ENCODE peak calls at places on chromosomes 1 and 21, in ten cellular contexts. F, G, D, T, B, E, R, Z, U and H are unnamed samples.

GRCh38 chr1:35190784-35191183 is 2.2 kb downstream of the SFPQ start:
- DNase-seq in T (no peak), R (no peak), E (no peak), F (no peak), G (no peak), U (no peak), B (no peak), D (peak), Z (no peak), H (no peak)

GRCh38 chr1:17624540-17625256 is 85.2 kb downstream of the ARHGEF10L start:
- DNase-seq in U (no peak), T (no peak), G (peak), E (no peak), R (no peak), F (no peak), Z (peak), B (no peak), D (peak), H (peak)

GRCh38 chr21:18617291-18617690 is 213.7 kb upstream of the TMPRSS15 start:
- DNase-seq in B (no peak), F (no peak), U (no peak), T (no peak), R (no peak), E (no peak), G (no peak), Z (no peak), D (no peak), H (no peak)

GRCh38 chr1:51516639-51517158 is 2.4 kb downstream of the EPS15 start:
- DNase-seq in B (no peak), F (no peak), Z (no peak), D (peak), R (no peak), T (no peak), E (no peak), U (no peak), G (no peak), H (no peak)

GRCh38 chr1:167297222-167298214 is 76.8 kb downstream of the POU2F1 start:
- DNase-seq in U (no peak), B (no peak), E (no peak), R (no peak), D (peak), Z (no peak), F (peak), G (no peak), T (peak), H (peak)

GRCh38 chr1:160260436-160261382 is 1.6 kb downstream of the DCAF8 start:
- DNase-seq in U (no peak), T (peak), E (peak), B (no peak), F (no peak), D (peak), G (no peak), Z (no peak), R (peak), H (no peak)

GRCh38 chr1:51636765-51637522 is 20.1 kb downstream of the OSBPL9 start:
- DNase-seq in T (peak), E (no peak), Z (peak), U (no peak), G (peak), B (no peak), D (peak), F (no peak), R (no peak), H (peak)

GRCh38 chr1:59279651-59280050 is 17.2 kb upstream of the FGGY start:
- DNase-seq in G (no peak), T (no peak), Z (no peak), D (no peak), F (no peak), B (no peak), U (no peak), R (no peak), E (no peak), H (no peak)

GRCh38 chr1:93061895-93062792 is 16.9 kb upstream of the MTF2 start:
- DNase-seq in F (peak), E (peak), Z (no peak), D (peak), R (no peak), T (peak), B (no peak), G (peak), U (no peak), H (no peak)

GRCh38 chr1:97502360-97502759 is 418.5 kb downstream of the DPYD start:
- DNase-seq in Z (no peak), B (no peak), E (no peak), U (no peak), G (no peak), F (no peak), D (no peak), R (no peak), T (no peak), H (no peak)

GRCh38 chr1:212229654-212230053 is 55.6 kb upstream of the PPP2R5A start:
- DNase-seq in E (no peak), G (no peak), F (no peak), D (peak), B (no peak), R (no peak), U (no peak), T (peak), Z (no peak), H (no peak)

GRCh38 chr21:46184625-46185555 is 631 bp upstream of the SPATC1L start:
- DNase-seq in D (peak), G (peak), U (peak), E (peak), F (peak), R (peak), Z (peak), B (peak), T (peak), H (peak)

GRCh38 chr21:35204850-35205564 is 155.9 kb upstream of the RUNX1 start:
- DNase-seq in E (no peak), U (peak), R (no peak), G (no peak), B (peak), D (peak), F (peak), Z (peak), T (peak), H (peak)

GRCh38 chr1:53246261-53247134 is 8.2 kb upstream of the MAGOH start:
- DNase-seq in D (peak), T (no peak), U (no peak), Z (no peak), E (no peak), R (no peak), F (no peak), G (no peak), B (no peak), H (no peak)

GRCh38 chr1:208223136-208223535 is 21.0 kb downstream of the PLXNA2 start:
- DNase-seq in R (no peak), E (no peak), G (no peak), B (no peak), Z (no peak), T (no peak), F (no peak), D (no peak), U (no peak), H (no peak)

GRCh38 chr1:154446292-154446691 is 41.1 kb downstream of the IL6R start:
- DNase-seq in R (no peak), B (peak), Z (no peak), T (peak), E (no peak), G (no peak), D (peak), F (no peak), U (no peak), H (no peak)

GRCh38 chr1:93446837-93447451 is 974 bp upstream of the FNBP1L start:
- DNase-seq in B (no peak), F (peak), R (no peak), E (no peak), D (no peak), T (peak), U (no peak), Z (peak), G (peak), H (peak)

GRCh38 chr1:85692730-85693314 is 15.4 kb downstream of the ZNHIT6 start:
- DNase-seq in D (peak), F (no peak), Z (no peak), R (no peak), B (no peak), T (peak), G (no peak), U (no peak), E (peak), H (no peak)
- TF ChIP-seq CTCF in D (peak), F (no peak), Z (peak), R (peak), B (peak), T (peak), G (peak), U (peak), E (peak), H (peak)

DNA sequence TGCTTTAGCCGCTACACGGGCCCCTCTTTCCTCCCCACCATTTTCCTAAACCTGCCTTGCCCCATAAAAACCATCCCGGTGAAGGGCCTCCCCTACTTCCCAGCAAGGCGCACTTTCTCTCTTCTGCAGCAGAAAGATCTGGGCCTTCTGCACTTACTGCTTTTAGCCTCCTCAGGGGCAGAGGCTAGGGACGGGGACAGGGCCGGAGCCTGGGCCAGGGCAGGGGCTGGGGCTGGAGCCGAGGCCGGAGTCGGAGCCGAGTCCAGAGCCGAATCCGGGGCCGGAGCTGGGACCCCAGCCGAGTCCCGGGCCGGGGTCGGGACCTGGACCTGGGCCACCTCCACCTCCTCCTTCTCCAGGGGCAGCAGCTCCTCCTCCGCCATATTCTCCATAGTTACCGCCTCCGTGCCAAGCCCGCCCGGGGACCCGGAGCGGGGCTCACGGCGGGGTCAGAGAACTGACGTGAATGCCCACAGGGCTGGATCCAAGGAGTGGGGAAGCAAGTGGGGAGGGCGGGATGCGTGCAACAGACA is 366 bp downstream of the TRMT1L start:
- DNase-seq in E (no peak), T (no peak), F (peak), B (no peak), G (no peak), Z (no peak), R (no peak), D (peak), U (no peak), H (no peak)
- TF ChIP-seq CTCF in E (no peak), T (no peak), F (no peak), B (no peak), G (no peak), Z (no peak), R (no peak), D (no peak), U (no peak), H (no peak)

DNA sequence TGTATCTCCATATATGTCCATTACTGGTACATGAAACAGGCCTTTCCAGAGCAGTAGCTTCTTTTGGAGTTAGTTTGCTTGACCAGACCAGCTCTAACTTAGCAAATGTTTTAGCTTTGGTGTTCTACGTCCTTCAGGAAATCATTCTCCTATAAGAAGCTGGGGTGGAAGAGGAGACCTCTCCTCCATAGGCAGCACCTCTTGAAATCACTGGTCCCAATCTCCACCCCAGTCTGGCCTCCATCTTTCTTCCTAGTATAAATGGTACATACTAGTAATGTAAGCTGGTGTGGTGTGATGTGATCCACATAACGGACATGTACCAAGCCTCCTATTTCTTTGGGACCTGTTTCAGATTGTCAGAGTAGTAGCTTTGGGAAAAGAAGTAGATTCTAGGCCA is 171.4 kb downstream of the DHRS3 start:
- DNase-seq in R (no peak), F (no peak), U (no peak), T (no peak), E (no peak), B (no peak), G (no peak), Z (no peak), D (no peak), H (no peak)
- TF ChIP-seq CTCF in R (no peak), F (no peak), U (no peak), T (no peak), E (no peak), B (no peak), G (no peak), Z (no peak), D (no peak), H (no peak)

DNA sequence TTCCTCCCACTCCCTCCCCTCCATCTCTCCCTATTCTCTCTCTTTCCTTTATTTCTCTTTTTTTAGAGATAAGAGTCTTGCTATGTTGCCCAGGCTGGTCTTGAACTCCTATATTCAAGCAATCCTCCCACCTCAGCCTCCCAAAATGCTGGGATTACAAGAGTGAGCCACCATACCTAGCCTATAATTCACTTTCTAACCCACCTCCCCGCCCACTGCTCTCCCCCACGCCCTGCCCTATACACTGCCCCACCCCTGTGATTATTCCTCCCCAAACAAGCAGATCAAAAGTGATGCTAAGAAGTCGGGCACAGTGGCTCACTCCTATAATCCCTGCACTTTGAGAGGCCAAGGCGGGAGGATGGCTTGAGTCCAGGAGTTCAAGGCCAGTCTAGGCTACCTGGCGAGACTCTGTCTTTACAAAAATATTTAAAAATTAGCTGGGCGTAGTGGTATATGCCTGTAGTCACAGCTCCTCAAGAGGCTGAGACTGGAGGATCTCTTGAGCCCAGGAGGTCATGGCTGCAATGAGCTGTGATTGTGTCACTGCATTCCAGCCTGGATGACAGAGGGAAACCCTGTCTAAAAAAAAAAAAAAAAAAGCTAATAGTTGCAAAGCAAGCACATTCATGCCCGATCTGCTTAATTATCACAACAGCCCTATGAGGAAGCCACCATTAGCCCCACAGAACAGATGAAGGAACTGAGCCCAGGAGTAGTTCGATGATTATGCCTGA is 12.8 kb upstream of the E2F2 start:
- DNase-seq in B (no peak), T (no peak), E (no peak), F (no peak), G (no peak), R (no peak), U (no peak), D (no peak), Z (no peak), H (no peak)
- TF ChIP-seq CTCF in B (no peak), T (no peak), E (no peak), F (no peak), G (no peak), R (no peak), U (no peak), D (no peak), Z (no peak), H (no peak)

GRCh38 chr1:2539312-2539907 is 9.3 kb upstream of the HES5 start:
- DNase-seq in F (peak), D (no peak), R (no peak), U (peak), E (no peak), B (no peak), Z (no peak), T (no peak), G (no peak), H (no peak)
- TF ChIP-seq CTCF in F (no peak), D (no peak), R (peak), U (peak), E (no peak), B (no peak), Z (no peak), T (no peak), G (peak), H (no peak)

GRCh38 chr1:197942042-197942441 is 24.9 kb downstream of the LHX9 start:
- DNase-seq in R (no peak), E (no peak), D (no peak), U (no peak), B (no peak), F (no peak), Z (no peak), T (no peak), G (no peak), H (no peak)
- TF ChIP-seq CTCF in R (no peak), E (no peak), D (no peak), U (no peak), B (no peak), F (no peak), Z (no peak), T (no peak), G (no peak), H (no peak)